ENCODE peak calls at places on chromosomes 4 and X, in seven cellular contexts. One of them, this sample, is unnamed. For H3K36me3, the result is how much of the 10 kb centered on the place peaks cover.

GRCh38 chrX:114611018-114611619 is 27.2 kb downstream of the HTR2C start:
- DNase-seq in Peyer's patch: peak
- DNase-seq in SK-N-MC: peak
- DNase-seq in neuronal stem cell: peak
- DNase-seq in PC-9: no peak
- DNase-seq in breast epithelium: no peak
- DNase-seq in heart right ventricle: peak
- DNase-seq in this sample: no peak

GRCh38 chr4:13977755-13978154 is 350.2 kb upstream of the BOD1L1 start:
- DNase-seq in heart right ventricle: no peak
- DNase-seq in neuronal stem cell: no peak
- DNase-seq in SK-N-MC: no peak
- DNase-seq in PC-9: no peak
- DNase-seq in breast epithelium: no peak
- DNase-seq in Peyer's patch: no peak
- DNase-seq in this sample: no peak

GRCh38 chrX:41518127-41518840 is 71.1 kb downstream of the NYX start:
- DNase-seq in heart right ventricle: no peak
- DNase-seq in breast epithelium: no peak
- DNase-seq in neuronal stem cell: no peak
- DNase-seq in PC-9: no peak
- DNase-seq in SK-N-MC: no peak
- DNase-seq in Peyer's patch: no peak
- DNase-seq in this sample: no peak

GRCh38 chr4:128315756-128316520 is 28.3 kb upstream of the PGRMC2 start:
- DNase-seq in breast epithelium: no peak
- DNase-seq in Peyer's patch: no peak
- DNase-seq in PC-9: no peak
- DNase-seq in neuronal stem cell: no peak
- DNase-seq in SK-N-MC: peak
- DNase-seq in heart right ventricle: no peak
- DNase-seq in this sample: no peak

GRCh38 chr4:150090836-150091235 is 12.6 kb downstream of the DCLK2 start:
- DNase-seq in breast epithelium: no peak
- DNase-seq in SK-N-MC: peak
- DNase-seq in heart right ventricle: no peak
- DNase-seq in PC-9: no peak
- DNase-seq in Peyer's patch: no peak
- DNase-seq in neuronal stem cell: no peak
- DNase-seq in this sample: no peak

GRCh38 chr4:4985844-4986243 is 33.4 kb downstream of the CYTL1 start:
- DNase-seq in neuronal stem cell: no peak
- DNase-seq in PC-9: no peak
- DNase-seq in heart right ventricle: no peak
- DNase-seq in Peyer's patch: no peak
- DNase-seq in SK-N-MC: no peak
- DNase-seq in breast epithelium: no peak
- DNase-seq in this sample: no peak

GRCh38 chr4:126718161-126718560 is 914.6 kb upstream of the INTU start:
- DNase-seq in SK-N-MC: no peak
- DNase-seq in heart right ventricle: no peak
- DNase-seq in breast epithelium: no peak
- DNase-seq in Peyer's patch: no peak
- DNase-seq in neuronal stem cell: no peak
- DNase-seq in PC-9: no peak
- DNase-seq in this sample: no peak

GRCh38 chr4:8267077-8267476 is 2.5 kb upstream of the HTRA3 start:
- DNase-seq in PC-9: peak
- DNase-seq in heart right ventricle: peak
- DNase-seq in Peyer's patch: peak
- DNase-seq in neuronal stem cell: peak
- DNase-seq in SK-N-MC: no peak
- DNase-seq in breast epithelium: no peak
- DNase-seq in this sample: no peak

GRCh38 chr4:71026086-71026485 is 32.6 kb downstream of the DCK start:
- DNase-seq in neuronal stem cell: no peak
- DNase-seq in PC-9: no peak
- DNase-seq in breast epithelium: no peak
- DNase-seq in heart right ventricle: peak
- DNase-seq in SK-N-MC: no peak
- DNase-seq in Peyer's patch: no peak
- DNase-seq in this sample: no peak

GRCh38 chr4:54099287-54099958 is 540 bp upstream of the GSX2 start:
- DNase-seq in breast epithelium: no peak
- DNase-seq in neuronal stem cell: no peak
- DNase-seq in PC-9: no peak
- DNase-seq in heart right ventricle: no peak
- DNase-seq in SK-N-MC: no peak
- DNase-seq in Peyer's patch: no peak
- DNase-seq in this sample: no peak

GRCh38 chr4:184386271-184386781 is 88.0 kb downstream of the IRF2 start:
- DNase-seq in neuronal stem cell: no peak
- DNase-seq in PC-9: no peak
- DNase-seq in SK-N-MC: no peak
- DNase-seq in breast epithelium: no peak
- DNase-seq in heart right ventricle: peak
- DNase-seq in Peyer's patch: no peak
- DNase-seq in this sample: no peak

GRCh38 chr4:144518181-144518895 is 127.6 kb upstream of the HHIP start:
- DNase-seq in heart right ventricle: no peak
- DNase-seq in neuronal stem cell: peak
- DNase-seq in breast epithelium: no peak
- DNase-seq in PC-9: no peak
- DNase-seq in SK-N-MC: no peak
- DNase-seq in Peyer's patch: no peak
- DNase-seq in this sample: no peak

GRCh38 chrX:22481436-22481835 is 208.7 kb downstream of the CBLL2 start:
- DNase-seq in Peyer's patch: no peak
- DNase-seq in PC-9: no peak
- DNase-seq in SK-N-MC: no peak
- DNase-seq in breast epithelium: no peak
- DNase-seq in neuronal stem cell: no peak
- DNase-seq in heart right ventricle: no peak
- DNase-seq in this sample: no peak

GRCh38 chr4:112560084-112560483 is 44.1 kb upstream of the NEUROG2 start:
- DNase-seq in breast epithelium: no peak
- DNase-seq in neuronal stem cell: no peak
- DNase-seq in PC-9: no peak
- DNase-seq in SK-N-MC: no peak
- DNase-seq in heart right ventricle: no peak
- DNase-seq in Peyer's patch: no peak
- DNase-seq in this sample: no peak

GRCh38 chr4:81844717-81845116 is 373.0 kb upstream of the RASGEF1B start:
- DNase-seq in Peyer's patch: peak
- DNase-seq in neuronal stem cell: peak
- DNase-seq in SK-N-MC: peak
- DNase-seq in heart right ventricle: peak
- DNase-seq in PC-9: peak
- DNase-seq in breast epithelium: peak
- DNase-seq in this sample: peak

GRCh38 chr4:23770011-23770410 is 119.8 kb downstream of the PPARGC1A start:
- DNase-seq in breast epithelium: no peak
- DNase-seq in neuronal stem cell: no peak
- DNase-seq in heart right ventricle: no peak
- DNase-seq in PC-9: no peak
- DNase-seq in SK-N-MC: no peak
- DNase-seq in Peyer's patch: no peak
- DNase-seq in this sample: no peak

GRCh38 chr4:71379126-71379525 is 40.3 kb downstream of the SLC4A4 start:
- DNase-seq in heart right ventricle: no peak
- DNase-seq in SK-N-MC: no peak
- DNase-seq in Peyer's patch: no peak
- DNase-seq in PC-9: no peak
- DNase-seq in breast epithelium: no peak
- DNase-seq in neuronal stem cell: no peak
- DNase-seq in this sample: no peak

GRCh38 chr4:111689214-111689613 is 456.0 kb upstream of the FAM241A start:
- DNase-seq in PC-9: no peak
- DNase-seq in heart right ventricle: no peak
- DNase-seq in SK-N-MC: peak
- DNase-seq in neuronal stem cell: no peak
- DNase-seq in breast epithelium: no peak
- DNase-seq in Peyer's patch: no peak
- DNase-seq in this sample: no peak

GRCh38 chr4:126678608-126679007 is 954.1 kb upstream of the INTU start:
- DNase-seq in SK-N-MC: no peak
- DNase-seq in heart right ventricle: no peak
- DNase-seq in breast epithelium: no peak
- DNase-seq in PC-9: no peak
- DNase-seq in Peyer's patch: no peak
- DNase-seq in neuronal stem cell: no peak
- DNase-seq in this sample: no peak

GRCh38 chr4:139797287-139797686 is 131.7 kb downstream of the MGST2 start:
- DNase-seq in heart right ventricle: no peak
- DNase-seq in breast epithelium: no peak
- DNase-seq in SK-N-MC: no peak
- DNase-seq in Peyer's patch: no peak
- DNase-seq in PC-9: no peak
- DNase-seq in neuronal stem cell: no peak
- DNase-seq in this sample: no peak

GRCh38 chr4:109022941-109023340 is 260.1 kb upstream of the ETNPPL start:
- DNase-seq in breast epithelium: no peak
- DNase-seq in PC-9: no peak
- DNase-seq in neuronal stem cell: no peak
- DNase-seq in Peyer's patch: no peak
- DNase-seq in SK-N-MC: no peak
- DNase-seq in heart right ventricle: no peak
- DNase-seq in this sample: no peak

GRCh38 chrX:64885850-64886249 is 90.4 kb downstream of the ZC4H2 start:
- DNase-seq in heart right ventricle: no peak
- DNase-seq in Peyer's patch: no peak
- DNase-seq in breast epithelium: no peak
- DNase-seq in PC-9: no peak
- DNase-seq in SK-N-MC: no peak
- DNase-seq in neuronal stem cell: no peak
- DNase-seq in this sample: no peak

GRCh38 chrX:24425806-24426205 is 39.3 kb upstream of the PDK3 start:
- DNase-seq in neuronal stem cell: no peak
- DNase-seq in breast epithelium: no peak
- DNase-seq in heart right ventricle: no peak
- DNase-seq in PC-9: no peak
- DNase-seq in Peyer's patch: no peak
- DNase-seq in SK-N-MC: no peak
- DNase-seq in this sample: no peak

GRCh38 chrX:24426340-24426913 is 38.7 kb upstream of the PDK3 start:
- DNase-seq in Peyer's patch: no peak
- DNase-seq in SK-N-MC: no peak
- DNase-seq in PC-9: no peak
- DNase-seq in neuronal stem cell: no peak
- DNase-seq in heart right ventricle: no peak
- DNase-seq in breast epithelium: no peak
- DNase-seq in this sample: peak

GRCh38 chrX:24426921-24427746 is 38.0 kb upstream of the PDK3 start:
- DNase-seq in Peyer's patch: no peak
- DNase-seq in heart right ventricle: no peak
- DNase-seq in SK-N-MC: no peak
- DNase-seq in breast epithelium: no peak
- DNase-seq in PC-9: no peak
- DNase-seq in neuronal stem cell: no peak
- DNase-seq in this sample: no peak

GRCh38 chrX:24428518-24428917 is 36.6 kb upstream of the PDK3 start:
- DNase-seq in Peyer's patch: no peak
- DNase-seq in neuronal stem cell: no peak
- DNase-seq in breast epithelium: no peak
- DNase-seq in SK-N-MC: no peak
- DNase-seq in heart right ventricle: no peak
- DNase-seq in PC-9: no peak
- DNase-seq in this sample: no peak

GRCh38 chrX:24427747-24428019 is 37.4 kb upstream of the PDK3 start:
- DNase-seq in neuronal stem cell: no peak
- DNase-seq in Peyer's patch: no peak
- DNase-seq in heart right ventricle: no peak
- DNase-seq in breast epithelium: no peak
- DNase-seq in PC-9: no peak
- DNase-seq in SK-N-MC: no peak
- DNase-seq in this sample: no peak
- H3K27ac ChIP-seq in neuronal stem cell: no peak
- H3K27ac ChIP-seq in Peyer's patch: no peak
- H3K27ac ChIP-seq in heart right ventricle: no peak
- H3K27ac ChIP-seq in breast epithelium: peak
- H3K27ac ChIP-seq in PC-9: no peak
- H3K27ac ChIP-seq in SK-N-MC: no peak
- H3K27ac ChIP-seq in this sample: no peak

GRCh38 chr4:3223986-3224748 is 24.8 kb upstream of the MSANTD1 start:
- DNase-seq in neuronal stem cell: no peak
- DNase-seq in breast epithelium: no peak
- DNase-seq in Peyer's patch: no peak
- DNase-seq in PC-9: no peak
- DNase-seq in SK-N-MC: no peak
- DNase-seq in heart right ventricle: no peak
- DNase-seq in this sample: no peak
- H3K36me3 ChIP-seq in neuronal stem cell: half or more
- H3K36me3 ChIP-seq in breast epithelium: under half
- H3K36me3 ChIP-seq in Peyer's patch: under half
- H3K36me3 ChIP-seq in PC-9: under half
- H3K36me3 ChIP-seq in SK-N-MC: half or more
- H3K36me3 ChIP-seq in heart right ventricle: under half
- H3K36me3 ChIP-seq in this sample: half or more

GRCh38 chr4:83112239-83112638 is 2.3 kb downstream of the PLAC8 start:
- DNase-seq in breast epithelium: no peak
- DNase-seq in neuronal stem cell: no peak
- DNase-seq in SK-N-MC: no peak
- DNase-seq in heart right ventricle: no peak
- DNase-seq in PC-9: no peak
- DNase-seq in Peyer's patch: peak
- DNase-seq in this sample: no peak
- H3K27ac ChIP-seq in breast epithelium: no peak
- H3K27ac ChIP-seq in neuronal stem cell: no peak
- H3K27ac ChIP-seq in SK-N-MC: no peak
- H3K27ac ChIP-seq in heart right ventricle: no peak
- H3K27ac ChIP-seq in PC-9: peak
- H3K27ac ChIP-seq in Peyer's patch: peak
- H3K27ac ChIP-seq in this sample: peak

GRCh38 chrX:121581885-121582284 is 534.5 kb downstream of the GLUD2 start:
- DNase-seq in heart right ventricle: no peak
- DNase-seq in PC-9: no peak
- DNase-seq in neuronal stem cell: no peak
- DNase-seq in breast epithelium: no peak
- DNase-seq in SK-N-MC: no peak
- DNase-seq in Peyer's patch: no peak
- DNase-seq in this sample: no peak

DNA sequence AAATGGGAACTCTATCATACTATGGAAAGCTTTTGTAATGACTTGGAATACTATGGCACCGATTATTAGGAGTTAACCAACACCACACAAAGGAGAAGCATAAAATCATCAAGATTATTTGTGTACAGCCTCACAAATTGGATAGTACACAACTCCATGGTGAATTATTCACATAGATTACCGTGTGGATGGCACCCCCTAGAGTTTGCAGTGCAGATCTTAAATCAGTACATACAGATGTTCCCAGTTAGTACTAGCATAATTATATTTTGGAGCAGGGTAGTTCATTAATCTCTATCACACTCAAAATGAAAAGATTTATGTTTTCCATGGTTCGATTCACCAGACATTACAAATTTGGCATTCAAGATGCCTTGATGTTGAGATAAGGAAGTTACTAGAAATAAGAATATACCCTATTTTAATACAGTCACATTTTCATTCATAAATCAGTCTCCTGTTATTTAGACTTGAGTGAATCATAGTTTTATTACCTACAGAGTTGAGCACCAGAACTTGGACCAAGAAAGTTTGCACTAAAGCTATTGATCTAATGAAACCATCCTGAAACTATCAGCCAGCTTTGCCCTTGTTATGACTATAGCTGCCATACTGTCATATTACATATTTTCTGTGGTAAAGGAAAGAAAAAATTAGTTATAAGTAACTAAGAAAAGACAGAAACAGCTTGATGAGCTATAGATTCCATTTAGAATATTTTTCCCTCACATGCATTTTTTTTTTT is 531.8 kb downstream of the GLUD2 start:
- DNase-seq in Peyer's patch: no peak
- DNase-seq in PC-9: no peak
- DNase-seq in neuronal stem cell: no peak
- DNase-seq in SK-N-MC: peak
- DNase-seq in heart right ventricle: peak
- DNase-seq in breast epithelium: no peak
- DNase-seq in this sample: no peak
- H3K36me3 ChIP-seq in Peyer's patch: under half
- H3K36me3 ChIP-seq in PC-9: under half
- H3K36me3 ChIP-seq in neuronal stem cell: under half
- H3K36me3 ChIP-seq in SK-N-MC: under half
- H3K36me3 ChIP-seq in heart right ventricle: under half
- H3K36me3 ChIP-seq in breast epithelium: under half
- H3K36me3 ChIP-seq in this sample: under half

This sample was measured in CD8-positive, alpha-beta memory T cell.